ENCODE peak calls at places on chromosomes 2 and 18, in seven cellular contexts. G is heart left ventricle, X is WTC11, E is Caco-2, F is endothelial cell, K is thyroid gland, C is kidney epithelial cell. O is an unnamed sample.

GRCh38 chr2:174593574-174594203 is 3.9 kb downstream of the WIPF1 start:
- DNase-seq in G (no peak), X (no peak), E (no peak), F (peak; percentile 41), K (no peak), C (no peak), O (no peak)

GRCh38 chr2:238138331-238139102 is at the start of gene KLHL30:
- DNase-seq in G (peak; percentile 81), X (no peak), E (no peak), F (no peak), K (peak; percentile 28), C (no peak), O (peak; percentile 58)

GRCh38 chr18:68263481-68263880 is 451.4 kb downstream of the TMX3 start:
- DNase-seq in G (no peak), X (no peak), E (no peak), F (no peak), K (no peak), C (no peak), O (no peak)

GRCh38 chr2:103804013-103804412 is 1042.2 kb downstream of the TMEM182 start:
- DNase-seq in G (no peak), X (no peak), E (no peak), F (no peak), K (no peak), C (no peak), O (no peak)

GRCh38 chr18:32019251-32019943 is 772 bp downstream of the RNF125 start:
- DNase-seq in G (peak; percentile 45), X (peak; percentile 51), E (no peak), F (peak; percentile 44), K (peak; percentile 30), C (no peak), O (peak; percentile 38)

GRCh38 chr2:116224610-116225009 is 1589.9 kb upstream of the DDX18 start:
- DNase-seq in G (no peak), X (no peak), E (no peak), F (no peak), K (no peak), C (no peak), O (no peak)

GRCh38 chr2:18976112-18976961 is 382.1 kb downstream of the OSR1 start:
- DNase-seq in G (no peak), X (no peak), E (no peak), F (no peak), K (no peak), C (no peak), O (no peak)

GRCh38 chr2:190794466-190795184 is 86.0 kb upstream of the GLS start:
- DNase-seq in G (no peak), X (no peak), E (no peak), F (no peak), K (no peak), C (no peak), O (no peak)

GRCh38 chr2:119468154-119468955 is 36.7 kb downstream of the TMEM37 start:
- DNase-seq in G (no peak), X (no peak), E (no peak), F (no peak), K (peak; percentile 86), C (no peak), O (no peak)

GRCh38 chr2:63056309-63057065 is 5.9 kb downstream of the OTX1 start:
- DNase-seq in G (peak; percentile 39), X (peak; percentile 58), E (peak; percentile 14), F (peak; percentile 65), K (no peak), C (no peak), O (peak; percentile 68)

GRCh38 chr2:211534655-211535054 is 978.3 kb downstream of the CPS1 start:
- DNase-seq in G (peak; percentile 25), X (no peak), E (no peak), F (no peak), K (peak; percentile 60), C (no peak), O (no peak)

GRCh38 chr2:36507408-36507812 is 90.6 kb downstream of the FEZ2 start:
- DNase-seq in G (peak; percentile 50), X (peak; percentile 66), E (peak; percentile 70), F (peak; percentile 45), K (peak; percentile 47), C (no peak), O (peak; percentile 59)

GRCh38 chr2:200378652-200379290 is 72.3 kb downstream of the SPATS2L start:
- DNase-seq in G (no peak), X (no peak), E (no peak), F (no peak), K (no peak), C (no peak), O (no peak)

GRCh38 chr2:62939735-62940491 is 110.7 kb upstream of the OTX1 start:
- DNase-seq in G (no peak), X (no peak), E (no peak), F (no peak), K (no peak), C (peak; percentile 45), O (no peak)

GRCh38 chr2:148994341-148994740 is 44.2 kb upstream of the LYPD6B start:
- DNase-seq in G (no peak), X (no peak), E (no peak), F (no peak), K (no peak), C (no peak), O (no peak)

GRCh38 chr2:29022455-29023128 is 41.5 kb downstream of the TOGARAM2 start:
- DNase-seq in G (no peak), X (no peak), E (no peak), F (no peak), K (no peak), C (no peak), O (no peak)

GRCh38 chr2:212424090-212424489 is 114.5 kb downstream of the ERBB4 start:
- DNase-seq in G (no peak), X (no peak), E (no peak), F (no peak), K (no peak), C (no peak), O (no peak)

GRCh38 chr2:47720036-47720435 is 62.9 kb upstream of the MSH6 start:
- DNase-seq in G (no peak), X (no peak), E (no peak), F (no peak), K (no peak), C (no peak), O (no peak)

GRCh38 chr2:19104503-19104902 is 253.9 kb downstream of the OSR1 start:
- DNase-seq in G (no peak), X (no peak), E (no peak), F (no peak), K (peak; percentile 21), C (no peak), O (no peak)

GRCh38 chr2:95757988-95758387 is 166.2 kb downstream of the TRIM43 start:
- DNase-seq in G (no peak), X (no peak), E (no peak), F (no peak), K (no peak), C (no peak), O (no peak)

GRCh38 chr2:185817991-185818390 is 79.4 kb downstream of the FSIP2 start:
- DNase-seq in G (no peak), X (no peak), E (no peak), F (no peak), K (no peak), C (no peak), O (no peak)

GRCh38 chr2:197306024-197306690 is 4.4 kb downstream of the ANKRD44 start:
- DNase-seq in G (no peak), X (no peak), E (no peak), F (no peak), K (no peak), C (no peak), O (no peak)

GRCh38 chr2:197306691-197307030 is 3.9 kb downstream of the ANKRD44 start:
- DNase-seq in G (peak; percentile 26), X (no peak), E (no peak), F (no peak), K (peak; percentile 74), C (no peak), O (no peak)

GRCh38 chr2:197308635-197309368 is 1.8 kb downstream of the ANKRD44 start:
- DNase-seq in G (no peak), X (no peak), E (no peak), F (no peak), K (no peak), C (no peak), O (no peak)

GRCh38 chr2:197307933-197308521 is 2.6 kb downstream of the ANKRD44 start:
- DNase-seq in G (no peak), X (no peak), E (no peak), F (no peak), K (no peak), C (no peak), O (no peak)

DNA sequence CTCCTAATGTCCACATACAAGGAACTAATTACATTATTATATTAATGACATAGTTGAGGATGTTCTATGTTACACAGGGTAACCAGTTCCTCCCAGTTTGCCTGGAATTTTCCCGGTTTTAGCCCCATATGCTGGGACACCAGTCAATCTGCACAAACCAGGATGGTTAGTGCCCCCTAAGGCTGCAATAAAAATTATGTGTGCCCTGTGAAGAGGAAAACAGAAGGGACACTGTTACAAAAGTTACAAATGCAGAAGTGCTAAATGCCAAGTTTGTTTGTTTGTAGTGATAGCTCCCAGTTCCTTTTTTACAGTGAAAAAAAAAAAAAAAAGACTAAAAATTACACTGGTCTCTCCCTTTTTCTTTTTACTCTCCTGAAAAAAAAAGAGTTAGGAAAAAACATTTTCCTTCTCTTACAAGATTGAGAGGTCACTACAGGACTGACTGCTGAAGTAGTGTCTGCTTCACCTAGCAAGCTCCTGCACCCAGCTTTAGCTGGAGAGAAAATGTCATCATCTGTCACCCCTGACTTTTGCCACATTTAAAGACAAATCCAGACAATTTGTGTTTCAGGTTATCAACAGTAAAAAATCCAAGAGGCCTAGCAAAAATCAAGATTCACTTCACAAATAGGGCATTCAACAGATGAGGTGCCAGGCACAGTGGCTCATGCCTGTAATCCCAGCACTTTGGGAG is 3.2 kb downstream of the ANKRD44 start:
- DNase-seq in G (no peak), X (no peak), E (no peak), F (no peak), K (no peak), C (no peak), O (no peak)
- TF ChIP-seq CTCF in G (no peak), X (no peak), E (no peak), F (no peak), K (no peak), C (no peak), O (no peak)

GRCh38 chr2:128986867-128987268 is 668.2 kb upstream of the HS6ST1 start:
- DNase-seq in G (no peak), X (no peak), E (no peak), F (no peak), K (no peak), C (no peak), O (no peak)
- TF ChIP-seq CTCF in G (no peak), X (no peak), E (no peak), F (no peak), K (no peak), C (no peak), O (no peak)

DNA sequence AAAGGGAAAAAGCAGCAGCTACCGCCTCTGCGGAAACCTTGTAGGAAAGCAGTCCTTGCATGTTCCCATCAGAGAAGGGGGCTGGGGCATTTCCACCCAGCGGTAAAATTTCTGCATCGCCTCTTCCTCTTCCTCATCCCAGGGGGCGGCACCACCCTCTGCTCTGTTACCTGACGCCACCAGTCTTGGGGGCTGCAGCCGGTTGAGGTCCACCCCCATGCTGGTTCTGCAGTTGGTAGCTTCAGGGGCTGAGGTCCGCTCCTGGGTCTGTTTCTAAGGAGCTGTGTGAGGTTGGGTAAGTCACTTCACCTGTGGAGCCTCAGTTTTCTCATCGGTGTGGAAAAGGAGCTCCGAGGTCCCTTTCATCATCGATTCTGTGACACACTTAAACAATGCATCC is 14.2 kb upstream of the AGAP1 start:
- DNase-seq in G (no peak), X (no peak), E (no peak), F (no peak), K (no peak), C (no peak), O (no peak)
- TF ChIP-seq CTCF in G (no peak), X (no peak), E (no peak), F (no peak), K (no peak), C (no peak), O (no peak)

GRCh38 chr2:229133155-229133772 is 137.8 kb downstream of the PID1 start:
- DNase-seq in G (no peak), X (no peak), E (no peak), F (peak; percentile 20), K (no peak), C (no peak), O (no peak)
- TF ChIP-seq CTCF in G (peak; percentile 51), X (no peak), E (peak; percentile 36), F (no peak), K (no peak), C (peak; percentile 50), O (no peak)